ENCODE peak calls at places on chromosome 17, in six cellular contexts. W is cardiac fibroblast, Q is gastrocnemius medialis, A is lung, O is AG04450, F is BJ. Y is an unnamed sample.

GRCh38 chr17:3672571-3672970 is 4.0 kb downstream of the EMC6 start:
- DNase-seq in W (no peak), Q (no peak), O (no peak), F (no peak), A (no peak), Y (no peak)

GRCh38 chr17:4786111-4786491 is at the start of gene VMO1:
- DNase-seq in F (no peak), A (no peak), Q (no peak), W (peak), O (no peak), Y (no peak)

GRCh38 chr17:7711356-7711755 is 6.2 kb upstream of the DNAH2 start:
- DNase-seq in W (no peak), O (no peak), Q (no peak), F (no peak), A (no peak), Y (no peak)

GRCh38 chr17:38558751-38559024 is 47.1 kb downstream of the SRCIN1 start:
- DNase-seq in Q (no peak), A (no peak), O (no peak), W (no peak), F (no peak), Y (no peak)

GRCh38 chr17:40886090-40886489 is 1.0 kb upstream of the KRT20 start:
- DNase-seq in F (peak), A (no peak), O (no peak), Q (no peak), W (peak), Y (no peak)

GRCh38 chr17:33152793-33153192 is 140.3 kb downstream of the ASIC2 start:
- DNase-seq in A (no peak), W (no peak), Q (no peak), F (no peak), O (no peak), Y (no peak)

GRCh38 chr17:41507315-41507880 is 2.0 kb upstream of the KRT13 start:
- DNase-seq in F (no peak), A (no peak), O (no peak), Q (no peak), W (no peak), Y (no peak)

GRCh38 chr17:38890410-38890746 is 20.5 kb downstream of the LASP1 start:
- DNase-seq in A (no peak), W (no peak), F (no peak), O (no peak), Q (no peak), Y (no peak)

GRCh38 chr17:67682196-67682595 is 35.5 kb upstream of the NOL11 start:
- DNase-seq in O (no peak), A (no peak), F (no peak), Q (no peak), W (no peak), Y (no peak)

GRCh38 chr17:65121916-65122821 is 15.0 kb upstream of the RGS9 start:
- DNase-seq in A (no peak), F (no peak), Q (no peak), W (no peak), O (no peak), Y (no peak)

GRCh38 chr17:63498621-63499195 is 21.8 kb downstream of the ACE start:
- DNase-seq in W (peak), A (no peak), Q (no peak), F (peak), O (peak), Y (no peak)

GRCh38 chr17:56737741-56738161 is 96.0 kb downstream of the C17orf67 start:
- DNase-seq in F (no peak), W (peak), Q (no peak), O (peak), A (no peak), Y (no peak)

GRCh38 chr17:74245145-74245817 is 28.8 kb upstream of the DNAI2 start:
- DNase-seq in A (no peak), O (no peak), W (no peak), Q (no peak), F (no peak), Y (no peak)

GRCh38 chr17:41338961-41339485 is 11.6 kb downstream of the KRT33A start:
- DNase-seq in Q (no peak), O (no peak), F (no peak), A (no peak), W (peak), Y (no peak)

GRCh38 chr17:74361613-74362391 is at the start of gene BTBD17:
- DNase-seq in W (peak), A (peak), F (no peak), O (no peak), Q (peak), Y (no peak)

GRCh38 chr17:6254036-6254435 is 180.9 kb downstream of the AIPL1 start:
- DNase-seq in O (no peak), W (no peak), A (no peak), F (no peak), Q (no peak), Y (no peak)

DNA sequence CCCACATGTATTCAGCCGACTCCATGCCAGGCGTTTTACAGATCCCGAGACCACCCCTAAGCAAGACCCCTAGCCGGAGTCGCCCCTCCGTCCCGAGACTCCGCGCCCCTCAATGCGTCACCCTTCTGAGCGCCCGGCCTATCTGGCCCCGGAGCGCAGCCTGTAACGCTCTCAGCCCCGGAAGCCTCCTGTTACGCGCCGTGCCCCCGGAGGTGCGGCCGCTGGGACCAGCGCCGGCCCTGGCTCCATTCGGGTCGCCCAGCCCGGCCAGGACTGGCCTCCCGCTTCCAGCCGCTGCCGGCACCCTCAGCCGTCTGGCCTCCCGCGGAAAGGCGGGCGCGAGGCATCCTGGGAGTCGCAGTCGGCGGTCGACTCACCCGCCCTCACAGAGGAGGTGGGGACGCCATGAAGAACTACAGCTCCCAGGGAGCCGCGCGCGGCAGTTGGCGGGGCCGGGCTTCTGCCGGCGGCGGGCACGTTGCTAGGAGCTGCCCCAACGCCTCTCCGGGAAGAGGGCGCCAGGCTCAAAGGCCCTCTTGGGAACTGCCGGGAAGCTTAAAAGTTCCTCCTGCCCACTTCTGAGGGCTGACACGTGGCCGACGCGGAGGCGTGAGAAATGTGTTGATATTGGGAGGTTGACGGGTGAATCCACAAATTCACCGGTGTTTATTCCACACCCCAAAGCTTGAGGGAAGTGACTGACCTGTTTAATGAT is at the start of gene FBF1:
- DNase-seq in Q (peak), O (peak), W (peak), F (peak), A (peak), Y (peak)
- TF ChIP-seq CTCF in Q (peak), O (peak), W (no peak), F (peak), A (no peak), Y (no peak)

GRCh38 chr17:76137351-76138233 is 3.5 kb downstream of the FOXJ1 start:
- DNase-seq in F (no peak), A (no peak), O (no peak), Q (no peak), W (no peak), Y (no peak)

GRCh38 chr17:76138896-76139248 is 2.2 kb downstream of the FOXJ1 start:
- DNase-seq in O (no peak), F (no peak), W (no peak), Q (no peak), A (no peak), Y (no peak)

GRCh38 chr17:76137026-76137350 is 4.1 kb downstream of the FOXJ1 start:
- DNase-seq in O (no peak), F (no peak), A (no peak), Q (no peak), W (no peak), Y (no peak)

GRCh38 chr17:76139261-76139752 is 1.7 kb downstream of the FOXJ1 start:
- DNase-seq in Q (no peak), A (no peak), O (no peak), F (no peak), W (no peak), Y (no peak)

DNA sequence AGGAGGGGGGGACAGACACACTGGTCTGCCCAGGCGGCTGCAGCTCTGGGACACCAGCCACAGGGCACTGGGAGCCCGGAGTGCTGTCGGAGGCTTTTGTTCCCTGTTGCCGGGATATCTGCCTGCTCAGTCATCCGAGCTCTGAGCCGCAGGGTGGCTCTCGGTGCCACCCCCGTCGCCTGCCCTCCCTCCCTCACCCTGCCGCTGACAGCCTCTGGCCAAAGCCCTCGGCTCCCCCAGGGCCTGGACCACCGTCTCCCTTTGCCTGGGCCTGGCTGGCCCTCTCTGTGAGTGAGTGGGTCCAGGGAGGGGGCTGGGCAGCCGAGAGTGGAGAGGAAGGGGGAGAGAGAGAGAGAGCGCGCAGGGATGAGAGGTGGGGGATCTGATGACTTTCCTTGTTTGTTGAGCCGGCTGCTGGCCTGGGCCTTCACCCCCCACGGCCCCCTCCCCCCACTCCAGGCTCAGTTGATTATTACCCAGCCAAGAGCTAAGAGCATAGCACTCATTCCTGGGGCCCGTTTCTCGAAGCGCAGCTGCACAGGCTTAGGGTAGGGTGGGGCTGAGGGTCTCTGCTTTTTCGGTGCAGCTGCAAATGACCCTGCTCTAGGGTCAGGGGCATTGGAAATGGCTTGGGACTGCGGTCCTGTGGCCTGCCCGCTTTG is 2.7 kb downstream of the FOXJ1 start:
- DNase-seq in A (no peak), O (no peak), Q (no peak), F (no peak), W (no peak), Y (no peak)
- H3K4me3 ChIP-seq in A (no peak), O (no peak), Q (no peak), F (no peak), W (no peak), Y (no peak)

GRCh38 chr17:1735834-1736347 is 6.8 kb upstream of the SERPINF2 start:
- DNase-seq in A (no peak), F (no peak), W (no peak), O (no peak), Q (no peak), Y (no peak)
- TF ChIP-seq CTCF in A (no peak), F (no peak), W (no peak), O (no peak), Q (no peak), Y (no peak)

GRCh38 chr17:27481327-27481726 is 25.1 kb downstream of the KSR1 start:
- DNase-seq in F (no peak), O (no peak), W (no peak), Q (no peak), A (no peak), Y (no peak)
- H3K4me3 ChIP-seq in F (no peak), O (no peak), W (no peak), Q (no peak), A (no peak), Y (no peak)

GRCh38 chr17:80720624-80721577 is 176.3 kb downstream of the RPTOR start:
- DNase-seq in F (no peak), O (no peak), A (no peak), W (peak), Q (no peak), Y (no peak)
- TF ChIP-seq CTCF in F (no peak), O (no peak), A (no peak), W (no peak), Q (no peak), Y (no peak)

GRCh38 chr17:48603959-48604769 is 622 bp downstream of the HOXB6 start:
- DNase-seq in W (no peak), O (no peak), A (no peak), Q (no peak), F (no peak), Y (no peak)

GRCh38 chr17:48604770-48605329 is at the start of gene HOXB6:
- DNase-seq in O (no peak), Q (no peak), A (no peak), F (no peak), W (no peak), Y (no peak)

GRCh38 chr17:48606892-48607241 is 2.1 kb upstream of the HOXB6 start:
- DNase-seq in Q (no peak), F (no peak), W (no peak), A (no peak), O (no peak), Y (no peak)

GRCh38 chr17:48605409-48605864 is 651 bp upstream of the HOXB6 start:
- DNase-seq in F (no peak), W (no peak), Q (no peak), A (no peak), O (no peak), Y (no peak)

DNA sequence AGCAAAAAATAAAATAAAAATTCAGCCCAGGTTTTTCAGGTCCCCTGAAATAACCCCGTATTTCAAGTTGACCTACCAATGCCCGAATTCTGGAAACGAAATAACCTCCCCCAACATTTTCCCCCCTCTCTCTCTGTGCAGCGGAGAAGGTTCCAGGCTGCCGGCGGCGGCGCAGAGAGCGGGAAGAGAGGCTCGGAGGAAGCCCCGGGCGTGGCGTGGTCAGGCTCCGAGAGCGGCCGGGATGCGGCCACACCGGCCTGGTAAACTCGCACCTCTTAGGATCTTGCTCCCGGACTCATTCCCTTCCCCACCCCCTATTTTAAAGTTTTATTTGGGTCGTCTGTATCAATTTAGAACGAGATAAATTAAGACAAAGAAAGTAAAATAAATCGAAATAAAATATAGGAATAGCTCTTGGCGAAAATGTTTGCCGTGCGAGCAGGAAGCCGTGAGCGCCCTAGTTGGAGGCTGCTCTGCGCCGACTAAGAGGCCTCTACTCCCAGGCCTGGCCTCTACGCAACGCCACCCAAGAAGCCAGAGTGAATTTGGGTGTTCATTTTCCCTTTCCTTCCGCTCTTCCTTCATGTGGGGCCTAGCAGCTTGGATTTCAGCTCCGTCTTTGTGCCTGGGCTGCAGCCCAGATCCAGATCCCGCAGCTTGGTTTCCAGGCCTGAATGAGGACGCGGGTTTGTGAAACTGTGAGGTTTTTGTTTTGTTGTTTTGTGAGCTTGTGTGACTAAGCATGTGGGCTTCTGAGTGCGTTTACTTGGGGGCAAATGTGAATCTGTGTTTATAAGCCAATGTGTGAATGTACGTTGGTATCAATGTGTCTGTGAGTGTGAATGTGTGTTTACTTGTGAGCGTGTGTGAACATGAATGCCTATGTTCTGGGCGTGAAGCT is 1.5 kb upstream of the HOXB6 start:
- DNase-seq in O (no peak), F (no peak), A (no peak), Q (no peak), W (no peak), Y (no peak)
- H3K4me3 ChIP-seq in O (no peak), F (no peak), A (no peak), Q (no peak), W (no peak), Y (no peak)

DNA sequence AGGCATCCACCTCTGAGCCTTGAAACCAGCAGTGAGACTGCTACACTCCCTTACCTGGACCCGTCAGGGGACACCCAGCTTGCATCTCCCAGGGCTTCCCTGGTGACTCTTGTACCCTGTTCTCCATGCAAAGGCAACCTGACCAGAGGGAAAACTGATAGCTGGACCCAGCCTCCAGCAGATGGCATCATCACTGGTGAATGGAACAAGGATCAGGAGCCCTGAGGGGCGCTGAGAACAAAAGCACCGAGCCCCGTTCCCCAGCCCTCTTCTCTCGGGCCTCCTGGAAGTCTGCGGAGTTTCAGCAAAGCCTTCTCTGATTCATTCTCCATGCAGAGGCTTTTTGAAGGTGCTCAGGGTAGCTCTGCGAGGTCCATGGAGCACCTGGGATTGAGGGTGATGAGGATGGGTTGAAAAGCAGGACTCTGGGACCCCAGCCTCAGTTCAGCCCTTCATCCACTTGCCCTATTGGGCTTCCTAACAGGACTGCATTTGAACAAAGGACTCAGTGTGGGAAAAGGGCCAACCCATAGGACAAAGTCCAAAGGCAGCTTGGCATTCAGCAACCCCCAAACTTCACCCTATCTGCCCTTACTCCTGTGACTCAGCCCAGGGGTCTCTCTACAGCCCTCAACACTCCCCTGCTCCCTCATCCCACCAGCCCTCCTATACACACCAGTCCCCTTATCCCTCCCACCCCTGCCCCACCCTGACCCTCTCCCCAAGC is 45.0 kb upstream of the LHX1 start:
- DNase-seq in F (no peak), O (no peak), Q (no peak), A (no peak), W (no peak), Y (no peak)
- TF ChIP-seq CTCF in F (no peak), O (peak), Q (no peak), A (no peak), W (no peak), Y (no peak)

GRCh38 chr17:78075545-78075944 is 53.0 kb downstream of the TMC6 start:
- DNase-seq in W (no peak), Q (no peak), A (no peak), O (no peak), F (no peak), Y (no peak)
- H3K4me3 ChIP-seq in W (no peak), Q (no peak), A (no peak), O (no peak), F (no peak), Y (no peak)

GRCh38 chr17:9229160-9229825 is 208.0 kb downstream of the NTN1 start:
- DNase-seq in W (no peak), O (no peak), Q (no peak), A (no peak), F (no peak), Y (no peak)

GRCh38 chr17:9229826-9230201 is 208.5 kb downstream of the NTN1 start:
- DNase-seq in Q (no peak), F (no peak), O (no peak), W (no peak), A (no peak), Y (no peak)

GRCh38 chr17:9230346-9230745 is 209.0 kb downstream of the NTN1 start:
- DNase-seq in F (no peak), Q (no peak), O (no peak), W (peak), A (no peak), Y (no peak)

GRCh38 chr17:9227819-9228407 is 206.6 kb downstream of the NTN1 start:
- DNase-seq in O (no peak), A (no peak), W (no peak), F (no peak), Q (no peak), Y (no peak)

GRCh38 chr17:9228408-9229159 is 207.3 kb downstream of the NTN1 start:
- DNase-seq in F (no peak), A (no peak), W (peak), Q (no peak), O (peak), Y (no peak)
- TF ChIP-seq CTCF in F (peak), A (no peak), W (no peak), Q (no peak), O (no peak), Y (no peak)

Y was measured in thoracic aorta.